ENCODE peak calls at places on chromosomes 4 and X, in seven cellular contexts. J is activated CD4-positive, alpha-beta T cell treated with anti-CD3 and anti-CD28 coated beads, Interleukin-2, amount 50 U/mL, for 1 hour; X is NCI-H460; U is GM12878; N is neural crest cell; Y is left ventricle myocardium inferior; I is nephron progenitor cell. W is an unnamed sample.

GRCh38 chr4:101221294-101221693 is 126.0 kb downstream of the PPP3CA start:
- DNase-seq in J (no peak), X (no peak), U (no peak), N (no peak), Y (no peak), I (no peak), W (no peak)

GRCh38 chr4:53022162-53023100 is 160.3 kb downstream of the RASL11B start:
- DNase-seq in J (no peak), X (no peak), U (no peak), N (no peak), Y (no peak), I (no peak), W (no peak)

GRCh38 chr4:54937501-54937900 is 187.9 kb downstream of the KDR start:
- DNase-seq in J (no peak), X (no peak), U (no peak), N (no peak), Y (no peak), I (no peak), W (no peak)

GRCh38 chrX:40415675-40416074 is 165.1 kb upstream of the ATP6AP2 start:
- DNase-seq in J (no peak), X (no peak), U (no peak), N (no peak), Y (no peak), I (no peak), W (no peak)

GRCh38 chr4:115729739-115730266 is 616.4 kb upstream of the NDST4 start:
- DNase-seq in J (no peak), X (no peak), U (no peak), N (no peak), Y (no peak), I (no peak), W (no peak)

GRCh38 chr4:128427832-128428366 is 140.3 kb upstream of the PGRMC2 start:
- DNase-seq in J (no peak), X (peak), U (no peak), N (no peak), Y (no peak), I (no peak), W (peak)

GRCh38 chrX:82125103-82125502 is 923.2 kb downstream of the SH3BGRL start:
- DNase-seq in J (no peak), X (no peak), U (no peak), N (no peak), Y (no peak), I (no peak), W (no peak)

GRCh38 chrX:68710870-68711576 is 63.6 kb downstream of the STARD8 start:
- DNase-seq in J (no peak), X (peak), U (no peak), N (peak), Y (no peak), I (peak), W (no peak)

GRCh38 chrX:115259238-115259875 is 25.5 kb upstream of the LRCH2 start:
- DNase-seq in J (no peak), X (no peak), U (no peak), N (no peak), Y (no peak), I (no peak), W (peak)

GRCh38 chrX:115318139-115318538 is 28.6 kb downstream of the LUZP4 start:
- DNase-seq in J (no peak), X (no peak), U (no peak), N (no peak), Y (no peak), I (no peak), W (no peak)

GRCh38 chr4:140242357-140243284 is 88.6 kb upstream of the MAML3 start:
- DNase-seq in J (no peak), X (no peak), U (no peak), N (no peak), Y (no peak), I (no peak), W (no peak)

GRCh38 chr4:40698733-40699132 is 51.0 kb upstream of the NSUN7 start:
- DNase-seq in J (no peak), X (no peak), U (no peak), N (no peak), Y (no peak), I (no peak), W (no peak)

GRCh38 chrX:110847334-110847733 is 51.7 kb upstream of the CHRDL1 start:
- DNase-seq in J (no peak), X (peak), U (peak), N (peak), Y (no peak), I (peak), W (no peak)

GRCh38 chrX:96474357-96475125 is 210.1 kb upstream of the DIAPH2 start:
- DNase-seq in J (no peak), X (no peak), U (no peak), N (no peak), Y (no peak), I (no peak), W (no peak)

GRCh38 chrX:129663171-129663570 is 8.4 kb upstream of the APLN start:
- DNase-seq in J (no peak), X (peak), U (no peak), N (no peak), Y (no peak), I (no peak), W (no peak)

GRCh38 chr4:84808332-84808731 is 158.2 kb downstream of the WDFY3 start:
- DNase-seq in J (no peak), X (no peak), U (no peak), N (no peak), Y (no peak), I (no peak), W (no peak)